ENCODE peak calls at places on chromosome 2, in five cellular contexts. S is HFFc6, C is HFF-Myc, V is MM.1S, Z is hepatocyte. B is an unnamed sample.

GRCh38 chr2:133566967-133567645 is 1.2 kb downstream of the NCKAP5 start:
- DNase-seq in S (peak), C (no peak), V (no peak), Z (peak), B (peak)

GRCh38 chr2:157785200-157785599 is 90.9 kb downstream of the ACVR1 start:
- DNase-seq in S (no peak), C (no peak), V (no peak), Z (no peak), B (no peak)

GRCh38 chr2:147197754-147198153 is 647.1 kb upstream of the ACVR2A start:
- DNase-seq in S (no peak), C (no peak), V (no peak), Z (no peak), B (no peak)

GRCh38 chr2:44362207-44363015 is 664 bp downstream of the CAMKMT start:
- DNase-seq in S (peak), C (no peak), V (peak), Z (peak), B (no peak)

GRCh38 chr2:101473911-101474751 is 781 bp downstream of the RFX8 start:
- DNase-seq in S (peak), C (no peak), V (no peak), Z (peak), B (no peak)

GRCh38 chr2:186422226-186422625 is 63.8 kb upstream of the ZC3H15 start:
- DNase-seq in S (peak), C (peak), V (no peak), Z (no peak), B (peak)

GRCh38 chr2:45612741-45613140 is 1.7 kb upstream of the SRBD1 start:
- DNase-seq in S (no peak), C (no peak), V (no peak), Z (no peak), B (no peak)

GRCh38 chr2:168679741-168680140 is 122.7 kb upstream of the NOSTRIN start:
- DNase-seq in S (no peak), C (no peak), V (no peak), Z (no peak), B (no peak)

GRCh38 chr2:57080035-57080434 is 896.2 kb downstream of the CCDC85A start:
- DNase-seq in S (peak), C (no peak), V (no peak), Z (no peak), B (no peak)

GRCh38 chr2:26613241-26614204 is 27.6 kb downstream of the CIB4 start:
- DNase-seq in S (no peak), C (no peak), V (no peak), Z (no peak), B (no peak)

GRCh38 chr2:37164757-37165156 is 8.0 kb upstream of the EIF2AK2 start:
- DNase-seq in S (no peak), C (no peak), V (no peak), Z (no peak), B (no peak)

GRCh38 chr2:6828299-6828584 is 37.5 kb downstream of the CMPK2 start:
- DNase-seq in S (peak), C (no peak), V (peak), Z (peak), B (peak)

GRCh38 chr2:170984079-170984478 is 55.0 kb downstream of the GORASP2 start:
- DNase-seq in S (no peak), C (no peak), V (no peak), Z (no peak), B (no peak)

GRCh38 chr2:223681125-223681524 is 79.0 kb upstream of the SCG2 start:
- DNase-seq in S (no peak), C (no peak), V (no peak), Z (no peak), B (no peak)

GRCh38 chr2:100142393-100142792 is at the start of gene AFF3:
- DNase-seq in S (no peak), C (no peak), V (peak), Z (no peak), B (no peak)

GRCh38 chr2:26141145-26141769 is 31.6 kb upstream of the GAREM2 start:
- DNase-seq in S (no peak), C (no peak), V (no peak), Z (no peak), B (no peak)

GRCh38 chr2:138147796-138148195 is 183.5 kb downstream of the HNMT start:
- DNase-seq in S (no peak), C (no peak), V (no peak), Z (no peak), B (no peak)

GRCh38 chr2:234536218-234536989 is 39.5 kb upstream of the ARL4C start:
- DNase-seq in S (no peak), C (no peak), V (no peak), Z (no peak), B (no peak)

GRCh38 chr2:56539618-56540017 is 355.8 kb downstream of the CCDC85A start:
- DNase-seq in S (no peak), C (no peak), V (no peak), Z (no peak), B (no peak)

GRCh38 chr2:218003994-218004419 is 1.2 kb upstream of the TNS1 start:
- DNase-seq in S (peak), C (peak), V (no peak), Z (peak), B (peak)

GRCh38 chr2:17470855-17471641 is 47.2 kb downstream of the RAD51AP2 start:
- DNase-seq in S (no peak), C (no peak), V (peak), Z (no peak), B (no peak)

GRCh38 chr2:10817413-10817812 is 4.8 kb upstream of the PDIA6 start:
- DNase-seq in S (no peak), C (no peak), V (no peak), Z (peak), B (no peak)

GRCh38 chr2:38635139-38635538 is 30.8 kb upstream of the GALM start:
- DNase-seq in S (no peak), C (no peak), V (no peak), Z (no peak), B (no peak)

GRCh38 chr2:238120463-238121298 is 17.8 kb upstream of the KLHL30 start:
- DNase-seq in S (no peak), C (no peak), V (no peak), Z (no peak), B (no peak)

GRCh38 chr2:229620759-229621158 is 93.6 kb downstream of the DNER start:
- DNase-seq in S (no peak), C (no peak), V (no peak), Z (no peak), B (no peak)

GRCh38 chr2:50551868-50552267 is 480.1 kb downstream of the NRXN1 start:
- DNase-seq in S (no peak), C (no peak), V (no peak), Z (no peak), B (no peak)

GRCh38 chr2:76197842-76198448 is 487.2 kb upstream of the GCFC2 start:
- DNase-seq in S (peak), C (peak), V (peak), Z (peak), B (peak)

GRCh38 chr2:236755278-236755840 is 185.7 kb downstream of the ACKR3 start:
- DNase-seq in S (no peak), C (no peak), V (no peak), Z (no peak), B (no peak)

GRCh38 chr2:188892632-188893031 is 81.5 kb upstream of the COL3A1 start:
- DNase-seq in S (no peak), C (no peak), V (no peak), Z (peak), B (no peak)

GRCh38 chr2:209578394-209579006 is 154.7 kb downstream of the MAP2 start:
- DNase-seq in S (no peak), C (no peak), V (no peak), Z (no peak), B (no peak)

GRCh38 chr2:235545369-235546150 is 51.7 kb downstream of the AGAP1 start:
- DNase-seq in S (no peak), C (no peak), V (peak), Z (no peak), B (no peak)

GRCh38 chr2:235543851-235544686 is 50.2 kb downstream of the AGAP1 start:
- DNase-seq in S (no peak), C (no peak), V (no peak), Z (no peak), B (no peak)

GRCh38 chr2:235544687-235544965 is 50.8 kb downstream of the AGAP1 start:
- DNase-seq in S (no peak), C (no peak), V (no peak), Z (no peak), B (no peak)

GRCh38 chr2:235546436-235546835 is 52.6 kb downstream of the AGAP1 start:
- DNase-seq in S (no peak), C (no peak), V (no peak), Z (no peak), B (no peak)

GRCh38 chr2:235546151-235546435 is 52.2 kb downstream of the AGAP1 start:
- DNase-seq in S (no peak), C (no peak), V (no peak), Z (no peak), B (no peak)
- TF ChIP-seq CTCF in S (no peak), C (no peak), V (no peak), Z (no peak), B (no peak)

DNA sequence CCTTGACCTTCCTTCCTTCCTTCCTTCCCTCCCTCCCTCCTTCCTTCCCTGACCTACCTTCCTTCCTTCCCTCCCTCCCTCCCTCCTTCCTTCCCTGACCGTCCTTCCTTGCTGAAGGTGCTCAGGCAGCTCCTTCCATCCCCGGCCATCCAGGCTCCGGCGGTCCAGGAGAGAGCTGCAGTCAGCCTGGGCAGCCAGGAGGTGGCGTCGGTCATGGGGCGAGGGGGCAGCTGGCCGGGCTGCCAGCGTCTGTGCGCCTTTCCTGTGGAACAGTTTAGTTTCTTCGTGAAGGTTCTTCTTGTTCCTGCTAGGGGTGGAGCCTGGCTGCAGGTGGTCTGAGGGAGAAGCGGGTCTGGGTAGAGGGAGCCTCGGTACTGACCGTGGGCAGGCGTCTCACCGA is 15.7 kb downstream of the GPR35 start:
- DNase-seq in S (no peak), C (no peak), V (no peak), Z (peak), B (no peak)
- TF ChIP-seq CTCF in S (peak), C (peak), V (no peak), Z (peak), B (peak)

GRCh38 chr2:230942371-230942770 is 17.3 kb upstream of the GPR55 start:
- DNase-seq in S (no peak), C (no peak), V (no peak), Z (no peak), B (no peak)
- TF ChIP-seq CTCF in S (no peak), C (no peak), V (no peak), Z (no peak), B (no peak)

GRCh38 chr2:199468561-199469513 is 11.1 kb upstream of the SATB2 start:
- DNase-seq in S (no peak), C (no peak), V (no peak), Z (peak), B (no peak)
- TF ChIP-seq CTCF in S (peak), C (no peak), V (no peak), Z (peak), B (no peak)

GRCh38 chr2:129189617-129190016 is 789.8 kb upstream of the RAB6C start:
- DNase-seq in S (no peak), C (no peak), V (no peak), Z (no peak), B (no peak)

GRCh38 chr2:129192841-129193253 is 786.6 kb upstream of the RAB6C start:
- DNase-seq in S (no peak), C (no peak), V (no peak), Z (no peak), B (no peak)

GRCh38 chr2:129191530-129191929 is 787.9 kb upstream of the RAB6C start:
- DNase-seq in S (no peak), C (no peak), V (no peak), Z (peak), B (no peak)

GRCh38 chr2:129193961-129194360 is 785.5 kb upstream of the RAB6C start:
- DNase-seq in S (no peak), C (no peak), V (no peak), Z (no peak), B (no peak)

GRCh38 chr2:129192117-129192516 is 787.3 kb upstream of the RAB6C start:
- DNase-seq in S (no peak), C (no peak), V (no peak), Z (no peak), B (no peak)
- TF ChIP-seq CTCF in S (no peak), C (no peak), V (no peak), Z (no peak), B (no peak)

DNA sequence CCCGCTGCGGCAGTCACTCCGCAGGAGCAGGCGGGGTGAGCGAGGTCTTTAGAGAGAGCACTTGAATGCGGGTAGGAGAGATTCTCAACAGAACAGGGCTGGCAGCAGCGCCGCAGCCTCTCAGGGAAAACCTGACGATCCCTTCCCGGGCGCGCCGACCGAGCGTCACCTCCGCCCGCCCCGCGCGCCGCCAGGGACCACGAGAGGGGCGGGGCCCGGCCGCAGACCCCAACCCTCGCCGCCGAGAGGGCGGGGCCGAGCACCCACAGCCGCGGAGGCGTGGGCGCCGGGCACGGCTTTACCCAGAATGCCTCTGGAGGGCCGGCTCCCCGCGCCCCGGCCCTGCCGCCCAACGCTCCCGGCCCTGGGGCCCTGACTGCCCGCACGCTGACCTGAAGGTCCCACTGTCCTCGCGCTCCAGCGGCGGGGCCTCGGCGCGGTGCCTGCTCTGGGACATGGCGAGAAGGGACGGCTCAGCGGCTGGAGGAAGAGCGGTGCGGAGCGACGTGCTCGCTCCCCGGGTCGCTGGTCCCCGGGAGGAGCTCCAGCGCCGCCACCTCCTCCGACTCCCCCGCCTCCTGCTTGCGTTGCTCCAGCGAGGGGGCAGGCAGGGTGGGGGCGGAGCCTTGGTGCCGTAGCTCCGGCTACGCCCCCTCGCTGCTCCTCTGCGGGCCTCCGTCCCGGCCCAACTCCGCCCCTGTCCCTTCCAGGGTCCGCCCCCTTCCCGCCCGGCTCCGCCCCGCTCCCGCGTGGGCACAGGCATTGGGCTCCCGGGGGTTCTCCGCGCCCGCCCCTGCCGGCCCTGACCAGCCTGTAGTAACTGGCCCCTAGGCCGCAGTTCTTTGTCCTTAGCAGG is at the start of the genes PJVK and PRKRA:
- DNase-seq in S (peak), C (peak), V (peak), Z (peak), B (peak)
- TF ChIP-seq CTCF in S (peak), C (no peak), V (no peak), Z (no peak), B (no peak)

DNA sequence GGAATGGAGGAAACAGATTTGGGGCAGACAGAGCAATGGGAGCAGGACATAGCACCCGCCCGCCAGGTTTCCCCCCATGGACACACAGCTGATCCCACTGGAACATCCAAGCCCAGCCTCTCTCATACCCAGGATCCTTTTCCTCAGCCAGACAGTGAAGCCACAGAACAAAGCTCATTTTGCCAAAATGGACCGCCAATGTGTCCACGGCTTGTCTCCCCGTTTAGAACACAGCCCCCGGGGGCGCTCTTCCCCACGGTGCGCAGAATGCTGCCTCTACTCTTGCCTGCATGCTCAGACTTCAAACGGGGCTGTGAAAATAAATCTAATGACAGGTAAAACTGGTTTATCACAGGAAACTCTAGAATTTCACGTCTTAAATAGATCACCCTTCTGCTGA is 548.5 kb upstream of the ID2 start:
- DNase-seq in S (no peak), C (no peak), V (no peak), Z (no peak), B (no peak)
- TF ChIP-seq CTCF in S (no peak), C (no peak), V (no peak), Z (peak), B (no peak)

B was measured in AG09319.